ENCODE peak calls at places on chromosome 22, in seven cellular contexts. One of them, this sample, is unnamed. For H3K4me1, the result is how much of the 10 kb centered on the place peaks cover.

GRCh38 chr22:21695432-21696085 is 29.7 kb downstream of the PPIL2 start:
- DNase-seq in CD4-positive, CD25-positive, alpha-beta regulatory T cell: no peak
- DNase-seq in transverse colon: no peak
- DNase-seq in MM.1S: no peak
- DNase-seq in A549: no peak
- DNase-seq in tibial nerve: no peak
- DNase-seq in ovary: no peak
- DNase-seq in this sample: no peak

GRCh38 chr22:21916309-21916918 is 36.2 kb downstream of the PPM1F start:
- DNase-seq in tibial nerve: no peak
- DNase-seq in transverse colon: no peak
- DNase-seq in ovary: no peak
- DNase-seq in CD4-positive, CD25-positive, alpha-beta regulatory T cell: no peak
- DNase-seq in A549: no peak
- DNase-seq in MM.1S: no peak
- DNase-seq in this sample: no peak

GRCh38 chr22:48501231-48501750 is 1326.4 kb downstream of the BRD1 start:
- DNase-seq in A549: no peak
- DNase-seq in MM.1S: no peak
- DNase-seq in ovary: no peak
- DNase-seq in transverse colon: no peak
- DNase-seq in CD4-positive, CD25-positive, alpha-beta regulatory T cell: no peak
- DNase-seq in tibial nerve: no peak
- DNase-seq in this sample: no peak

GRCh38 chr22:40635008-40635939 is 1.2 kb downstream of the MRTFA start:
- DNase-seq in CD4-positive, CD25-positive, alpha-beta regulatory T cell: no peak
- DNase-seq in ovary: no peak
- DNase-seq in A549: no peak
- DNase-seq in tibial nerve: peak
- DNase-seq in transverse colon: no peak
- DNase-seq in MM.1S: no peak
- DNase-seq in this sample: no peak

GRCh38 chr22:43018615-43019014 is 3.7 kb upstream of the PACSIN2 start:
- DNase-seq in A549: no peak
- DNase-seq in CD4-positive, CD25-positive, alpha-beta regulatory T cell: no peak
- DNase-seq in tibial nerve: no peak
- DNase-seq in ovary: no peak
- DNase-seq in transverse colon: peak
- DNase-seq in MM.1S: no peak
- DNase-seq in this sample: no peak

GRCh38 chr22:47837703-47838102 is 1075.3 kb downstream of the TBC1D22A start:
- DNase-seq in MM.1S: peak
- DNase-seq in tibial nerve: no peak
- DNase-seq in ovary: no peak
- DNase-seq in transverse colon: no peak
- DNase-seq in A549: peak
- DNase-seq in CD4-positive, CD25-positive, alpha-beta regulatory T cell: peak
- DNase-seq in this sample: no peak

GRCh38 chr22:44729391-44730012 is 22.9 kb upstream of the ARHGAP8 start:
- DNase-seq in A549: no peak
- DNase-seq in ovary: peak
- DNase-seq in CD4-positive, CD25-positive, alpha-beta regulatory T cell: no peak
- DNase-seq in MM.1S: no peak
- DNase-seq in tibial nerve: peak
- DNase-seq in transverse colon: no peak
- DNase-seq in this sample: no peak

GRCh38 chr22:50443202-50443601 is 31.6 kb downstream of the SBF1 start:
- DNase-seq in transverse colon: no peak
- DNase-seq in CD4-positive, CD25-positive, alpha-beta regulatory T cell: no peak
- DNase-seq in A549: no peak
- DNase-seq in ovary: peak
- DNase-seq in MM.1S: no peak
- DNase-seq in tibial nerve: no peak
- DNase-seq in this sample: no peak

GRCh38 chr22:50146440-50147228 is 23.9 kb upstream of the PANX2 start:
- DNase-seq in MM.1S: no peak
- DNase-seq in ovary: peak
- DNase-seq in transverse colon: peak
- DNase-seq in tibial nerve: peak
- DNase-seq in CD4-positive, CD25-positive, alpha-beta regulatory T cell: peak
- DNase-seq in A549: peak
- DNase-seq in this sample: peak

GRCh38 chr22:26570126-26570525 is 19.8 kb downstream of the TPST2 start:
- DNase-seq in transverse colon: no peak
- DNase-seq in CD4-positive, CD25-positive, alpha-beta regulatory T cell: no peak
- DNase-seq in A549: no peak
- DNase-seq in ovary: no peak
- DNase-seq in MM.1S: no peak
- DNase-seq in tibial nerve: no peak
- DNase-seq in this sample: no peak

GRCh38 chr22:50474711-50475651 is at the start of gene SBF1:
- DNase-seq in A549: peak
- DNase-seq in tibial nerve: peak
- DNase-seq in ovary: peak
- DNase-seq in MM.1S: peak
- DNase-seq in transverse colon: peak
- DNase-seq in CD4-positive, CD25-positive, alpha-beta regulatory T cell: peak
- DNase-seq in this sample: peak

GRCh38 chr22:30823015-30823370 is 128.3 kb downstream of the OSBP2 start:
- DNase-seq in A549: no peak
- DNase-seq in ovary: no peak
- DNase-seq in tibial nerve: no peak
- DNase-seq in transverse colon: no peak
- DNase-seq in CD4-positive, CD25-positive, alpha-beta regulatory T cell: no peak
- DNase-seq in MM.1S: no peak
- DNase-seq in this sample: peak

GRCh38 chr22:42808516-42808915 is 48.6 kb downstream of the ARFGAP3 start:
- DNase-seq in A549: no peak
- DNase-seq in MM.1S: no peak
- DNase-seq in ovary: no peak
- DNase-seq in tibial nerve: no peak
- DNase-seq in CD4-positive, CD25-positive, alpha-beta regulatory T cell: no peak
- DNase-seq in transverse colon: no peak
- DNase-seq in this sample: no peak

GRCh38 chr22:41826001-41826400 is 6.9 kb upstream of the SREBF2 start:
- DNase-seq in ovary: no peak
- DNase-seq in tibial nerve: no peak
- DNase-seq in A549: no peak
- DNase-seq in transverse colon: no peak
- DNase-seq in CD4-positive, CD25-positive, alpha-beta regulatory T cell: no peak
- DNase-seq in MM.1S: no peak
- DNase-seq in this sample: no peak

DNA sequence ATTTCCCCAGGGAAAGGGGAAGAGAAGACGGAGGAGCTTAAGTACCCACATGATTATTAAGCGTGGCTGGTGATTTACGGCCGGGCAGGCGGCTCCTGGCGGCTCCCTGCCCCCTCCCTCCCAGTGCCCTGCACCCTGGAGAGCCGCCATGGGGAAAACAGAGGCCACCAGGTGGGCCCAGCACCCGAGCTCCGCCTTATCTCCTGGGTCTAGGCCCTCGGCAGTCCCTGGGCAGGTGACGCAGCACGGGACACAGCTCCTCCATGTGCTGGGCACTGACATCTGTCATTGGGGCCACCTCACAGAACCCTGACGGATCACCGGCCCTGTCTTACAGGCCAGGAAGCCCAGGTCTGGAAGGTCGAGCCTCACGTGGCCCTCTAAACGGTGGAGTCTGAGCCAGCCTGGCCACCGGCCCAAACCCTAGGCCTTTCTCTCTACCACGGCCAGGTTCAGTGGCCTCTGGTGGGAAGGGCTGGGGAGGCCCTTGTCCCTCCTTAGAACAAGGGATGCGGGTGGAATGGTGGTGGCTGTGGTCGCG is 60.2 kb upstream of the PPARA start:
- DNase-seq in CD4-positive, CD25-positive, alpha-beta regulatory T cell: no peak
- DNase-seq in transverse colon: peak
- DNase-seq in MM.1S: no peak
- DNase-seq in A549: no peak
- DNase-seq in ovary: peak
- DNase-seq in tibial nerve: no peak
- DNase-seq in this sample: no peak
- H3K4me1 ChIP-seq in CD4-positive, CD25-positive, alpha-beta regulatory T cell: under half
- H3K4me1 ChIP-seq in transverse colon: under half
- H3K4me1 ChIP-seq in MM.1S: under half
- H3K4me1 ChIP-seq in A549: half or more
- H3K4me1 ChIP-seq in ovary: half or more
- H3K4me1 ChIP-seq in tibial nerve: under half
- H3K4me1 ChIP-seq in this sample: under half

GRCh38 chr22:29670615-29671014 is 49.2 kb upstream of the CABP7 start:
- DNase-seq in A549: no peak
- DNase-seq in MM.1S: no peak
- DNase-seq in transverse colon: no peak
- DNase-seq in tibial nerve: no peak
- DNase-seq in CD4-positive, CD25-positive, alpha-beta regulatory T cell: no peak
- DNase-seq in ovary: no peak
- DNase-seq in this sample: no peak

GRCh38 chr22:29679316-29679715 is 40.5 kb upstream of the CABP7 start:
- DNase-seq in tibial nerve: no peak
- DNase-seq in transverse colon: no peak
- DNase-seq in ovary: no peak
- DNase-seq in CD4-positive, CD25-positive, alpha-beta regulatory T cell: no peak
- DNase-seq in A549: no peak
- DNase-seq in MM.1S: no peak
- DNase-seq in this sample: no peak

GRCh38 chr22:29673361-29673760 is 46.4 kb upstream of the CABP7 start:
- DNase-seq in A549: no peak
- DNase-seq in tibial nerve: no peak
- DNase-seq in MM.1S: no peak
- DNase-seq in ovary: no peak
- DNase-seq in transverse colon: no peak
- DNase-seq in CD4-positive, CD25-positive, alpha-beta regulatory T cell: no peak
- DNase-seq in this sample: no peak

GRCh38 chr22:29668681-29669080 is 51.1 kb upstream of the CABP7 start:
- DNase-seq in ovary: no peak
- DNase-seq in MM.1S: no peak
- DNase-seq in CD4-positive, CD25-positive, alpha-beta regulatory T cell: no peak
- DNase-seq in tibial nerve: no peak
- DNase-seq in transverse colon: no peak
- DNase-seq in A549: no peak
- DNase-seq in this sample: no peak

DNA sequence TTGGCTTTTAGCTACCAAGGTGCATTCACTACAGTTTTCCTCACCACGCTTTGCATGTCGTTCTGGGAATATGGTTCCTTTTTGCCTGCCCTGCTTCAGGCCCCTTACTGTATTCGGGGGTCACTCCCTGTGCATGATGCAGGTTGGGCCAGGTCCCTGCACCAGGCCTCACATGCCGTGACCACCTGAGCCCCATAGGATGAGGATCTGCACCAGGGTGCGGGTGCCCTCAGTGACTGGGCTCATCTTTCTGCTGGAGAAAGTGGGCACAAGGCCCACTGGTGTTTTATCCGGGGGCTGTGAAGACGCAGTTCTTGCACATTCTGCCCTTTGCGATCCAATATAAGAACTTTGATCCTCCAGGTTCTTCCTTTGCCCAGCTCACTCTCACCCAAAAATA is 45.7 kb upstream of the CABP7 start:
- DNase-seq in MM.1S: no peak
- DNase-seq in A549: no peak
- DNase-seq in transverse colon: no peak
- DNase-seq in CD4-positive, CD25-positive, alpha-beta regulatory T cell: no peak
- DNase-seq in ovary: no peak
- DNase-seq in tibial nerve: no peak
- DNase-seq in this sample: no peak
- H3K4me1 ChIP-seq in MM.1S: under half
- H3K4me1 ChIP-seq in A549: under half
- H3K4me1 ChIP-seq in transverse colon: under half
- H3K4me1 ChIP-seq in CD4-positive, CD25-positive, alpha-beta regulatory T cell: under half
- H3K4me1 ChIP-seq in ovary: under half
- H3K4me1 ChIP-seq in tibial nerve: under half
- H3K4me1 ChIP-seq in this sample: under half

DNA sequence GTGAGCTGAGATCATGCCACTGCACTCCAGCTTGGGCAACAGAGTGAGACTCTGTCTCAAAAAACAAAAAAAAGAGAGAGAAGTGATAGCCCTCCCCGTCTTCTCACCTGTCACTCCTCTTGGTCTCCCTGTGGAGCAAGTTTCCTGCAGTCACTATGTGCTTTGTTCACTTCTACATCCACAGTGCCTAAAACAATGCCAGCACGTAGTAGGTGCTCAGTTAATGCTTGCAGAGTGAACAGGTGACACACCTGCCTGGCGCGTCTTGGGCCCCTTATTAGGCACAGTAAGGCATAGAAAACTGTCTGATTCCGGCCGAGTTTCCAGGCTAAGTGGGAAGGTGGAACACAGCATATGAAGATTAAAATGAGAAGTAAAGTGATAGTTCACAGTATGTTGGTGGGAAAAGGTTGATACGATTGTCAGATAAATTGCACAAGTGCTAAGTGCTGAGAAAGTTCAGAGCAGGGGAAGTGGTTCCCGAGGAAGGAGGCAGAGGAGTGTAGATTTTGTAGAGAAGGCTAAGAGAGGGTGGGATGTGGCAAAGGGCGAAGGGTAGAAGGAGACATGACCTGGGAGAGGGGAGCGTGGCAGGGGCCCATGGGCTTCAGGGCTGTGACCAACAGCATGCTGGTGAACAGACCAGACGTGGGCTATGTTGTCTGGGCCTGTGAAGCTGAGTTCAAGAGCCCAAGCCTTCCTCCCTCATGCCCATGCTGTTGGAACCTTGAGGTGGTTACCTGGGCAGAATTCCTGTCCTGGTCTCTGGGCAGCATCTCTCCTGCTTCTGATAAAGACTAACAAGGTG is 41.9 kb downstream of the BCR start:
- DNase-seq in transverse colon: no peak
- DNase-seq in tibial nerve: no peak
- DNase-seq in A549: no peak
- DNase-seq in ovary: no peak
- DNase-seq in CD4-positive, CD25-positive, alpha-beta regulatory T cell: no peak
- DNase-seq in MM.1S: no peak
- DNase-seq in this sample: no peak
- H3K4me1 ChIP-seq in transverse colon: under half
- H3K4me1 ChIP-seq in tibial nerve: under half
- H3K4me1 ChIP-seq in A549: half or more
- H3K4me1 ChIP-seq in ovary: under half
- H3K4me1 ChIP-seq in CD4-positive, CD25-positive, alpha-beta regulatory T cell: half or more
- H3K4me1 ChIP-seq in MM.1S: under half
- H3K4me1 ChIP-seq in this sample: under half

GRCh38 chr22:27756212-27756660 is 45.3 kb downstream of the MN1 start:
- DNase-seq in A549: no peak
- DNase-seq in transverse colon: no peak
- DNase-seq in ovary: no peak
- DNase-seq in tibial nerve: no peak
- DNase-seq in MM.1S: no peak
- DNase-seq in CD4-positive, CD25-positive, alpha-beta regulatory T cell: no peak
- DNase-seq in this sample: no peak

GRCh38 chr22:27754888-27755480 is 46.6 kb downstream of the MN1 start:
- DNase-seq in A549: no peak
- DNase-seq in transverse colon: no peak
- DNase-seq in MM.1S: no peak
- DNase-seq in ovary: no peak
- DNase-seq in CD4-positive, CD25-positive, alpha-beta regulatory T cell: no peak
- DNase-seq in tibial nerve: no peak
- DNase-seq in this sample: no peak

GRCh38 chr22:27752771-27753170 is 48.8 kb downstream of the MN1 start:
- DNase-seq in MM.1S: no peak
- DNase-seq in CD4-positive, CD25-positive, alpha-beta regulatory T cell: no peak
- DNase-seq in A549: peak
- DNase-seq in tibial nerve: no peak
- DNase-seq in ovary: no peak
- DNase-seq in transverse colon: no peak
- DNase-seq in this sample: peak

GRCh38 chr22:27755521-27756211 is 45.9 kb downstream of the MN1 start:
- DNase-seq in CD4-positive, CD25-positive, alpha-beta regulatory T cell: no peak
- DNase-seq in transverse colon: no peak
- DNase-seq in A549: no peak
- DNase-seq in ovary: no peak
- DNase-seq in tibial nerve: no peak
- DNase-seq in MM.1S: no peak
- DNase-seq in this sample: no peak

GRCh38 chr22:27754247-27754887 is 47.2 kb downstream of the MN1 start:
- DNase-seq in transverse colon: no peak
- DNase-seq in A549: no peak
- DNase-seq in ovary: no peak
- DNase-seq in MM.1S: no peak
- DNase-seq in tibial nerve: no peak
- DNase-seq in CD4-positive, CD25-positive, alpha-beta regulatory T cell: no peak
- DNase-seq in this sample: no peak
- H3K4me1 ChIP-seq in transverse colon: under half
- H3K4me1 ChIP-seq in A549: under half
- H3K4me1 ChIP-seq in ovary: under half
- H3K4me1 ChIP-seq in MM.1S: under half
- H3K4me1 ChIP-seq in tibial nerve: under half
- H3K4me1 ChIP-seq in CD4-positive, CD25-positive, alpha-beta regulatory T cell: under half
- H3K4me1 ChIP-seq in this sample: under half

This sample was measured in ascending aorta.